ENCODE peak calls at places on chromosome 21, in five cellular contexts. P, E, U, N and J are unnamed samples.

GRCh38 chr21:43702785-43703067 is 16.2 kb upstream of the PDXK start:
- DNase-seq in P (no peak), E (no peak), U (peak; percentile 61), N (no peak), J (no peak)

GRCh38 chr21:39024538-39024937 is 158.7 kb downstream of the PSMG1 start:
- DNase-seq in P (no peak), E (no peak), U (no peak), N (no peak), J (no peak)

GRCh38 chr21:33541105-33541711 is 709 bp downstream of the GART start:
- DNase-seq in P (no peak), E (no peak), U (peak; percentile 35), N (peak; percentile 12), J (no peak)

GRCh38 chr21:31848339-31848985 is 24.4 kb upstream of the HUNK start:
- DNase-seq in P (no peak), E (no peak), U (no peak), N (no peak), J (no peak)

GRCh38 chr21:44817914-44818635 is at the start of gene SUMO3:
- DNase-seq in P (peak; percentile 74), E (peak; percentile 76), U (peak; percentile 94), N (peak; percentile 88), J (peak; percentile 72)

GRCh38 chr21:42160111-42160949 is 58.6 kb upstream of the ABCG1 start:
- DNase-seq in P (no peak), E (no peak), U (no peak), N (no peak), J (no peak)

GRCh38 chr21:35882791-35883240 is 177.5 kb downstream of the SETD4 start:
- DNase-seq in P (no peak), E (no peak), U (peak; percentile 73), N (no peak), J (no peak)

GRCh38 chr21:36704958-36705678 is 6.2 kb downstream of the SIM2 start:
- DNase-seq in P (no peak), E (no peak), U (no peak), N (peak; percentile 47), J (no peak)

GRCh38 chr21:14366998-14367397 is 15.9 kb downstream of the HSPA13 start:
- DNase-seq in P (no peak), E (no peak), U (no peak), N (no peak), J (no peak)

GRCh38 chr21:31688603-31689368 is 29.3 kb downstream of the SOD1 start:
- DNase-seq in P (no peak), E (no peak), U (no peak), N (no peak), J (no peak)

GRCh38 chr21:44514746-44515358 is 25.1 kb downstream of the KRTAP10-1 start:
- DNase-seq in P (no peak), E (no peak), U (no peak), N (no peak), J (no peak)

GRCh38 chr21:43305811-43306311 is 121.1 kb downstream of the SIK1 start:
- DNase-seq in P (no peak), E (no peak), U (no peak), N (no peak), J (peak; percentile 5)

GRCh38 chr21:41169701-41170100 is 1.7 kb downstream of the BACE2 start:
- DNase-seq in P (no peak), E (no peak), U (no peak), N (no peak), J (no peak)

GRCh38 chr21:38159355-38159754 is 97.4 kb upstream of the KCNJ15 start:
- DNase-seq in P (peak; percentile 31), E (peak; percentile 12), U (peak; percentile 88), N (peak; percentile 76), J (peak; percentile 44)

GRCh38 chr21:33264561-33264960 is 1.6 kb upstream of the IL10RB start:
- DNase-seq in P (no peak), E (no peak), U (no peak), N (no peak), J (no peak)

GRCh38 chr21:33238565-33239255 is 9.0 kb downstream of the IFNAR2 start:
- DNase-seq in P (no peak), E (no peak), U (no peak), N (no peak), J (no peak)

GRCh38 chr21:41631564-41632461 is 123.9 kb upstream of the TMPRSS2 start:
- DNase-seq in P (no peak), E (no peak), U (peak; percentile 72), N (no peak), J (no peak)

GRCh38 chr21:45149021-45149420 is 74.6 kb downstream of the ADARB1 start:
- DNase-seq in P (no peak), E (no peak), U (no peak), N (no peak), J (no peak)

GRCh38 chr21:39660191-39660590 is 47.5 kb downstream of the B3GALT5 start:
- DNase-seq in P (no peak), E (no peak), U (peak; percentile 78), N (no peak), J (no peak)

GRCh38 chr21:42975886-42976608 is 1.7 kb downstream of the PKNOX1 start:
- DNase-seq in P (peak; percentile 16), E (no peak), U (no peak), N (no peak), J (no peak)

GRCh38 chr21:36450511-36450910 is 29.4 kb downstream of the CLDN14 start:
- DNase-seq in P (no peak), E (no peak), U (no peak), N (no peak), J (no peak)

GRCh38 chr21:28832013-28832714 is 160.5 kb downstream of the LTN1 start:
- DNase-seq in P (no peak), E (no peak), U (peak; percentile 61), N (no peak), J (no peak)

GRCh38 chr21:15904389-15904788 is 174.6 kb downstream of the USP25 start:
- DNase-seq in P (no peak), E (no peak), U (no peak), N (no peak), J (no peak)

GRCh38 chr21:45128613-45129226 is 54.3 kb downstream of the ADARB1 start:
- DNase-seq in P (peak; percentile 57), E (peak; percentile 62), U (peak; percentile 88), N (peak; percentile 81), J (peak; percentile 48)

GRCh38 chr21:39208624-39209333 is 25.5 kb upstream of the PSMG1 start:
- DNase-seq in P (no peak), E (no peak), U (peak; percentile 7), N (no peak), J (no peak)

GRCh38 chr21:42850866-42851391 is 28.4 kb downstream of the WDR4 start:
- DNase-seq in P (no peak), E (no peak), U (peak; percentile 37), N (peak; percentile 30), J (no peak)

GRCh38 chr21:31108969-31109368 is 70.7 kb upstream of the KRTAP19-8 start:
- DNase-seq in P (peak; percentile 73), E (no peak), U (peak; percentile 42), N (peak; percentile 13), J (no peak)

GRCh38 chr21:25371831-25372434 is 235.3 kb downstream of the MRPL39 start:
- DNase-seq in P (no peak), E (no peak), U (peak; percentile 9), N (no peak), J (no peak)

GRCh38 chr21:45180289-45180599 is 105.9 kb downstream of the ADARB1 start:
- DNase-seq in P (no peak), E (no peak), U (no peak), N (no peak), J (no peak)

GRCh38 chr21:45052960-45053359 is 21.4 kb upstream of the ADARB1 start:
- DNase-seq in P (no peak), E (no peak), U (no peak), N (no peak), J (no peak)

GRCh38 chr21:36909901-36910561 is 56.4 kb downstream of the HLCS start:
- DNase-seq in P (no peak), E (no peak), U (peak; percentile 93), N (no peak), J (peak; percentile 69)

GRCh38 chr21:36297938-36298572 is 21.9 kb upstream of the MORC3 start:
- DNase-seq in P (peak; percentile 28), E (peak; percentile 50), U (peak; percentile 58), N (no peak), J (peak; percentile 37)

GRCh38 chr21:29075706-29076447 is 2.4 kb upstream of the CCT8 start:
- DNase-seq in P (no peak), E (no peak), U (no peak), N (no peak), J (no peak)